ENCODE peak calls at places on chromosomes 11 and 22, in eight cellular contexts. One of them, this sample, is unnamed.

GRCh38 chr11:119861160-119861559 is 132.2 kb upstream of the NECTIN1 start:
- DNase-seq in HL-60: no peak
- DNase-seq in GM23248: no peak
- DNase-seq in left ventricle myocardium inferior: no peak
- DNase-seq in tibial nerve: no peak
- DNase-seq in gastrocnemius medialis: no peak
- DNase-seq in mesenchymal stem cell: no peak
- DNase-seq in A549: no peak
- DNase-seq in this sample: no peak

GRCh38 chr11:72307439-72307838 is 63.5 kb upstream of the PHOX2A start:
- DNase-seq in A549: no peak
- DNase-seq in gastrocnemius medialis: no peak
- DNase-seq in HL-60: no peak
- DNase-seq in mesenchymal stem cell: no peak
- DNase-seq in GM23248: no peak
- DNase-seq in left ventricle myocardium inferior: no peak
- DNase-seq in tibial nerve: no peak
- DNase-seq in this sample: no peak

GRCh38 chr11:93288079-93288478 is 42.5 kb upstream of the DEUP1 start:
- DNase-seq in tibial nerve: no peak
- DNase-seq in left ventricle myocardium inferior: no peak
- DNase-seq in gastrocnemius medialis: no peak
- DNase-seq in HL-60: no peak
- DNase-seq in GM23248: no peak
- DNase-seq in mesenchymal stem cell: no peak
- DNase-seq in A549: no peak
- DNase-seq in this sample: no peak

GRCh38 chr11:68016161-68016903 is 6.2 kb downstream of the ALDH3B1 start:
- DNase-seq in gastrocnemius medialis: no peak
- DNase-seq in A549: no peak
- DNase-seq in tibial nerve: no peak
- DNase-seq in left ventricle myocardium inferior: no peak
- DNase-seq in mesenchymal stem cell: peak
- DNase-seq in GM23248: peak
- DNase-seq in HL-60: no peak
- DNase-seq in this sample: no peak

GRCh38 chr11:31844351-31844750 is 33.2 kb upstream of the PAX6 start:
- DNase-seq in mesenchymal stem cell: no peak
- DNase-seq in left ventricle myocardium inferior: no peak
- DNase-seq in HL-60: no peak
- DNase-seq in GM23248: no peak
- DNase-seq in tibial nerve: no peak
- DNase-seq in gastrocnemius medialis: no peak
- DNase-seq in A549: no peak
- DNase-seq in this sample: no peak

GRCh38 chr11:73175551-73176144 is 33.5 kb upstream of the FCHSD2 start:
- DNase-seq in left ventricle myocardium inferior: no peak
- DNase-seq in gastrocnemius medialis: peak
- DNase-seq in A549: no peak
- DNase-seq in mesenchymal stem cell: no peak
- DNase-seq in tibial nerve: no peak
- DNase-seq in HL-60: no peak
- DNase-seq in GM23248: no peak
- DNase-seq in this sample: no peak

GRCh38 chr11:2775083-2775625 is 75.4 kb upstream of the KCNQ1OT1 start:
- DNase-seq in left ventricle myocardium inferior: no peak
- DNase-seq in A549: no peak
- DNase-seq in mesenchymal stem cell: no peak
- DNase-seq in tibial nerve: peak
- DNase-seq in gastrocnemius medialis: no peak
- DNase-seq in HL-60: no peak
- DNase-seq in GM23248: no peak
- DNase-seq in this sample: no peak

GRCh38 chr11:121688860-121689614 is 236.3 kb upstream of the SORL1-AS1 start:
- DNase-seq in mesenchymal stem cell: no peak
- DNase-seq in tibial nerve: no peak
- DNase-seq in gastrocnemius medialis: no peak
- DNase-seq in left ventricle myocardium inferior: no peak
- DNase-seq in GM23248: no peak
- DNase-seq in A549: no peak
- DNase-seq in HL-60: no peak
- DNase-seq in this sample: no peak

GRCh38 chr11:115769891-115770290 is 265.7 kb upstream of the CADM1 start:
- DNase-seq in GM23248: no peak
- DNase-seq in HL-60: no peak
- DNase-seq in gastrocnemius medialis: no peak
- DNase-seq in left ventricle myocardium inferior: no peak
- DNase-seq in mesenchymal stem cell: no peak
- DNase-seq in tibial nerve: no peak
- DNase-seq in A549: no peak
- DNase-seq in this sample: no peak

GRCh38 chr11:19938051-19938856 is 222.0 kb downstream of the DBX1 start:
- DNase-seq in A549: peak
- DNase-seq in GM23248: peak
- DNase-seq in gastrocnemius medialis: no peak
- DNase-seq in left ventricle myocardium inferior: peak
- DNase-seq in HL-60: peak
- DNase-seq in mesenchymal stem cell: peak
- DNase-seq in tibial nerve: no peak
- DNase-seq in this sample: peak

GRCh38 chr11:31820438-31820818 is 9.3 kb upstream of the PAX6 start:
- DNase-seq in HL-60: peak
- DNase-seq in tibial nerve: no peak
- DNase-seq in gastrocnemius medialis: no peak
- DNase-seq in A549: no peak
- DNase-seq in left ventricle myocardium inferior: no peak
- DNase-seq in mesenchymal stem cell: no peak
- DNase-seq in GM23248: no peak
- DNase-seq in this sample: no peak

GRCh38 chr11:49995559-49995958 is 13.2 kb upstream of the OR4C12 start:
- DNase-seq in gastrocnemius medialis: no peak
- DNase-seq in A549: no peak
- DNase-seq in mesenchymal stem cell: peak
- DNase-seq in HL-60: peak
- DNase-seq in GM23248: peak
- DNase-seq in left ventricle myocardium inferior: no peak
- DNase-seq in tibial nerve: no peak
- DNase-seq in this sample: peak

GRCh38 chr22:49629586-49630447 is 197.9 kb downstream of the BRD1 start:
- DNase-seq in GM23248: no peak
- DNase-seq in HL-60: no peak
- DNase-seq in A549: no peak
- DNase-seq in mesenchymal stem cell: no peak
- DNase-seq in gastrocnemius medialis: no peak
- DNase-seq in tibial nerve: no peak
- DNase-seq in left ventricle myocardium inferior: no peak
- DNase-seq in this sample: peak

GRCh38 chr11:67160045-67160444 is 41.0 kb downstream of the KDM2A start:
- DNase-seq in tibial nerve: no peak
- DNase-seq in left ventricle myocardium inferior: no peak
- DNase-seq in HL-60: no peak
- DNase-seq in mesenchymal stem cell: no peak
- DNase-seq in A549: no peak
- DNase-seq in GM23248: no peak
- DNase-seq in gastrocnemius medialis: no peak
- DNase-seq in this sample: no peak

GRCh38 chr11:41950470-41951143 is 491.2 kb upstream of the LRRC4C start:
- DNase-seq in A549: no peak
- DNase-seq in tibial nerve: no peak
- DNase-seq in mesenchymal stem cell: no peak
- DNase-seq in HL-60: no peak
- DNase-seq in GM23248: no peak
- DNase-seq in gastrocnemius medialis: no peak
- DNase-seq in left ventricle myocardium inferior: no peak
- DNase-seq in this sample: no peak

GRCh38 chr22:38943181-38943580 is 14.2 kb upstream of the APOBEC3A start:
- DNase-seq in mesenchymal stem cell: no peak
- DNase-seq in HL-60: peak
- DNase-seq in tibial nerve: no peak
- DNase-seq in left ventricle myocardium inferior: no peak
- DNase-seq in gastrocnemius medialis: no peak
- DNase-seq in GM23248: no peak
- DNase-seq in A549: no peak
- DNase-seq in this sample: no peak
- H3K4me3 ChIP-seq in mesenchymal stem cell: no peak
- H3K4me3 ChIP-seq in HL-60: no peak
- H3K4me3 ChIP-seq in tibial nerve: no peak
- H3K4me3 ChIP-seq in left ventricle myocardium inferior: no peak
- H3K4me3 ChIP-seq in gastrocnemius medialis: no peak
- H3K4me3 ChIP-seq in GM23248: no peak
- H3K4me3 ChIP-seq in A549: no peak
- H3K4me3 ChIP-seq in this sample: no peak

GRCh38 chr11:33558097-33558496 is 142.5 kb downstream of the C11orf91 start:
- DNase-seq in gastrocnemius medialis: no peak
- DNase-seq in left ventricle myocardium inferior: no peak
- DNase-seq in GM23248: no peak
- DNase-seq in HL-60: no peak
- DNase-seq in A549: no peak
- DNase-seq in mesenchymal stem cell: no peak
- DNase-seq in tibial nerve: no peak
- DNase-seq in this sample: no peak
- H3K27ac ChIP-seq in gastrocnemius medialis: no peak
- H3K27ac ChIP-seq in left ventricle myocardium inferior: no peak
- H3K27ac ChIP-seq in GM23248: peak
- H3K27ac ChIP-seq in HL-60: no peak
- H3K27ac ChIP-seq in A549: no peak
- H3K27ac ChIP-seq in mesenchymal stem cell: no peak
- H3K27ac ChIP-seq in tibial nerve: no peak
- H3K27ac ChIP-seq in this sample: no peak

GRCh38 chr11:128468106-128468505 is 119.3 kb downstream of the ETS1 start:
- DNase-seq in left ventricle myocardium inferior: no peak
- DNase-seq in gastrocnemius medialis: no peak
- DNase-seq in A549: no peak
- DNase-seq in GM23248: peak
- DNase-seq in HL-60: no peak
- DNase-seq in mesenchymal stem cell: no peak
- DNase-seq in tibial nerve: no peak
- DNase-seq in this sample: no peak

GRCh38 chr11:128465946-128466688 is 121.2 kb downstream of the ETS1 start:
- DNase-seq in mesenchymal stem cell: no peak
- DNase-seq in tibial nerve: no peak
- DNase-seq in A549: no peak
- DNase-seq in left ventricle myocardium inferior: peak
- DNase-seq in GM23248: no peak
- DNase-seq in HL-60: no peak
- DNase-seq in gastrocnemius medialis: no peak
- DNase-seq in this sample: no peak

GRCh38 chr11:128467041-128467440 is 120.3 kb downstream of the ETS1 start:
- DNase-seq in tibial nerve: no peak
- DNase-seq in A549: no peak
- DNase-seq in GM23248: no peak
- DNase-seq in mesenchymal stem cell: no peak
- DNase-seq in HL-60: no peak
- DNase-seq in left ventricle myocardium inferior: no peak
- DNase-seq in gastrocnemius medialis: no peak
- DNase-seq in this sample: no peak

GRCh38 chr11:128469220-128469619 is 118.1 kb downstream of the ETS1 start:
- DNase-seq in tibial nerve: no peak
- DNase-seq in HL-60: no peak
- DNase-seq in gastrocnemius medialis: no peak
- DNase-seq in A549: no peak
- DNase-seq in mesenchymal stem cell: no peak
- DNase-seq in left ventricle myocardium inferior: no peak
- DNase-seq in GM23248: no peak
- DNase-seq in this sample: no peak

DNA sequence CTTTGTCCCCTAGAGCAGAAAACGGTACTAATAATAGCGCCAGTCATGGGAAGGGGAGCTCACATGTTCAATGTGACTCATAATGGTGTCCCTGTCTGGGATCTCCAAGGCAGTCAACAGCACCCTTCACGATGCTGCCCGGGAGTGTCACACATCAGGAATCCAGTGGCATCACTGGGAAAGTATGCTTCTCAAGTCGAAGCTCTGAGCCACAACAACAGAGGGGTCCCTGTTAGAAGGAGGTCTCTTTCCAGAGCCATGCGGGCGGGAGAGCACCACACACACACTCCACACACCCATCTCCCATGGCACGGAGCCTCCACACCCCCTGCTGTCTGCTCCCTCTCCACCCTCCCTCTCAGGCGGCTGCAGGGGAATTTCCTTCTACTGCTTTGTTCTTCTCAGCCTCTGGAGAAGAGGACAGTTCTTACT is 119.7 kb downstream of the ETS1 start:
- DNase-seq in A549: peak
- DNase-seq in HL-60: no peak
- DNase-seq in gastrocnemius medialis: peak
- DNase-seq in tibial nerve: peak
- DNase-seq in mesenchymal stem cell: peak
- DNase-seq in GM23248: peak
- DNase-seq in left ventricle myocardium inferior: no peak
- DNase-seq in this sample: peak
- H3K4me3 ChIP-seq in A549: no peak
- H3K4me3 ChIP-seq in HL-60: no peak
- H3K4me3 ChIP-seq in gastrocnemius medialis: no peak
- H3K4me3 ChIP-seq in tibial nerve: no peak
- H3K4me3 ChIP-seq in mesenchymal stem cell: peak
- H3K4me3 ChIP-seq in GM23248: peak
- H3K4me3 ChIP-seq in left ventricle myocardium inferior: no peak
- H3K4me3 ChIP-seq in this sample: no peak

GRCh38 chr11:45086526-45086925 is 59.9 kb upstream of the PRDM11 start:
- DNase-seq in tibial nerve: no peak
- DNase-seq in GM23248: no peak
- DNase-seq in HL-60: no peak
- DNase-seq in left ventricle myocardium inferior: no peak
- DNase-seq in A549: no peak
- DNase-seq in mesenchymal stem cell: no peak
- DNase-seq in gastrocnemius medialis: no peak
- DNase-seq in this sample: no peak

GRCh38 chr11:45089251-45089650 is 57.2 kb upstream of the PRDM11 start:
- DNase-seq in mesenchymal stem cell: peak
- DNase-seq in GM23248: peak
- DNase-seq in gastrocnemius medialis: peak
- DNase-seq in HL-60: no peak
- DNase-seq in left ventricle myocardium inferior: peak
- DNase-seq in A549: no peak
- DNase-seq in tibial nerve: peak
- DNase-seq in this sample: no peak

GRCh38 chr11:45087301-45087700 is 59.1 kb upstream of the PRDM11 start:
- DNase-seq in gastrocnemius medialis: no peak
- DNase-seq in HL-60: no peak
- DNase-seq in tibial nerve: no peak
- DNase-seq in A549: no peak
- DNase-seq in left ventricle myocardium inferior: no peak
- DNase-seq in mesenchymal stem cell: peak
- DNase-seq in GM23248: peak
- DNase-seq in this sample: no peak

GRCh38 chr11:45085657-45086501 is 60.6 kb upstream of the PRDM11 start:
- DNase-seq in gastrocnemius medialis: no peak
- DNase-seq in GM23248: no peak
- DNase-seq in HL-60: no peak
- DNase-seq in tibial nerve: no peak
- DNase-seq in A549: no peak
- DNase-seq in left ventricle myocardium inferior: no peak
- DNase-seq in mesenchymal stem cell: no peak
- DNase-seq in this sample: no peak

DNA sequence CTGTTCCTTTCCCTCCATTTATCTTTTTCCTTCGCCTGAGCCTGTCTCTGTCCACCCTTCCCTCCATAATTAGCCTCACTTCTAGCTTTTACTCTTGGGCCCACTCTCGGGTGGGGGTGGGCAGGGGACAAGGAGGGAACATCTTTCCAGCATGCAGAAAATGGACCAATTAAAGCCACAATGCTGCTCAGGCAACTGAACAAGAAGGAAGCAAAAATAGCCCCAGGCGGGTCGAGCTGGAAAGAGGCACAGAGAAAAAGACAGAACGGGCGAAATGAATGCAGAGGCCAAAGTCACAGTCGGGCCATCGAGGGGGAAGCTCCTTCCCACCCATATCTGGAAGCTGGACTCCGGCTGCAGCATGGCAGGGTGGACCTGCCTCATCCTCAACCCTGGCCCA is 58.7 kb upstream of the PRDM11 start:
- DNase-seq in mesenchymal stem cell: no peak
- DNase-seq in HL-60: no peak
- DNase-seq in GM23248: no peak
- DNase-seq in left ventricle myocardium inferior: no peak
- DNase-seq in A549: no peak
- DNase-seq in gastrocnemius medialis: no peak
- DNase-seq in tibial nerve: no peak
- DNase-seq in this sample: no peak
- H3K27ac ChIP-seq in mesenchymal stem cell: no peak
- H3K27ac ChIP-seq in HL-60: no peak
- H3K27ac ChIP-seq in GM23248: no peak
- H3K27ac ChIP-seq in left ventricle myocardium inferior: peak
- H3K27ac ChIP-seq in A549: no peak
- H3K27ac ChIP-seq in gastrocnemius medialis: peak
- H3K27ac ChIP-seq in tibial nerve: no peak
- H3K27ac ChIP-seq in this sample: no peak